ENCODE peak calls at places on chromosomes 6 and 20, in ten cellular contexts. I, Q, C, S, B, U, V, Z, K and H are unnamed samples.

GRCh38 chr20:58922036-58922435 is 59.0 kb upstream of the NELFCD start:
- DNase-seq in U (no peak), Q (no peak), B (no peak), C (no peak), K (no peak), I (no peak), V (no peak), S (no peak), Z (no peak), H (no peak)

GRCh38 chr20:58349586-58349985 is 39.4 kb upstream of the VAPB start:
- DNase-seq in Z (no peak), S (no peak), I (no peak), K (no peak), V (no peak), C (no peak), Q (no peak), U (no peak), B (no peak), H (no peak)

GRCh38 chr20:8798505-8798904 is 270.4 kb upstream of the PLCB4 start:
- DNase-seq in Z (peak), S (no peak), B (no peak), Q (no peak), U (no peak), C (no peak), I (no peak), V (no peak), K (no peak), H (no peak)

GRCh38 chr20:36607586-36608387 is 2.2 kb downstream of the RAB5IF start:
- DNase-seq in C (no peak), I (no peak), V (no peak), U (peak), Q (no peak), Z (no peak), B (no peak), K (no peak), S (no peak), H (no peak)

GRCh38 chr20:37297066-37297736 is 7.7 kb downstream of the MANBAL start:
- DNase-seq in V (no peak), B (peak), C (no peak), S (no peak), I (no peak), U (no peak), K (no peak), Q (no peak), Z (no peak), H (no peak)

GRCh38 chr6:48111143-48111506 is at the start of gene PTCHD4:
- DNase-seq in V (no peak), B (no peak), S (no peak), K (no peak), I (peak), Z (peak), U (peak), Q (no peak), C (no peak), H (no peak)

GRCh38 chr6:163415176-163415619 is 680 bp downstream of the QKI start:
- DNase-seq in Q (peak), K (no peak), V (no peak), U (no peak), S (peak), B (no peak), I (no peak), C (peak), Z (no peak), H (no peak)

GRCh38 chr6:112054520-112055160 is 736 bp downstream of the CCN6 start:
- DNase-seq in Z (peak), B (no peak), C (no peak), I (no peak), S (no peak), K (no peak), Q (no peak), U (no peak), V (no peak), H (no peak)

GRCh38 chr6:169168706-169169105 is 84.9 kb downstream of the THBS2 start:
- DNase-seq in V (no peak), U (no peak), K (no peak), S (no peak), Z (no peak), I (no peak), Q (no peak), B (no peak), C (no peak), H (no peak)
- H3K27ac ChIP-seq in V (no peak), U (no peak), K (no peak), S (no peak), Z (no peak), I (peak), Q (no peak), B (no peak), C (no peak), H (no peak)

GRCh38 chr6:35490821-35491557 is 5.9 kb downstream of the TEAD3 start:
- DNase-seq in V (no peak), Z (no peak), B (no peak), Q (no peak), S (no peak), K (no peak), U (no peak), I (no peak), C (no peak), H (no peak)

GRCh38 chr6:35493307-35493983 is 3.4 kb downstream of the TEAD3 start:
- DNase-seq in Q (no peak), U (no peak), K (no peak), Z (no peak), S (no peak), B (no peak), C (no peak), I (peak), V (no peak), H (no peak)

GRCh38 chr6:35492664-35493284 is 4.1 kb downstream of the TEAD3 start:
- DNase-seq in U (no peak), Q (no peak), K (no peak), I (peak), B (no peak), C (no peak), Z (no peak), S (no peak), V (no peak), H (no peak)

GRCh38 chr6:35489995-35490791 is 6.7 kb downstream of the TEAD3 start:
- DNase-seq in S (no peak), Z (no peak), I (peak), Q (no peak), K (no peak), B (no peak), U (no peak), V (no peak), C (peak), H (no peak)

GRCh38 chr6:35491558-35492541 is 5.0 kb downstream of the TEAD3 start:
- DNase-seq in V (no peak), I (peak), Q (no peak), B (no peak), Z (no peak), C (no peak), K (no peak), S (no peak), U (no peak), H (no peak)
- H3K27ac ChIP-seq in V (no peak), I (peak), Q (no peak), B (peak), Z (no peak), C (peak), K (no peak), S (no peak), U (no peak), H (no peak)

DNA sequence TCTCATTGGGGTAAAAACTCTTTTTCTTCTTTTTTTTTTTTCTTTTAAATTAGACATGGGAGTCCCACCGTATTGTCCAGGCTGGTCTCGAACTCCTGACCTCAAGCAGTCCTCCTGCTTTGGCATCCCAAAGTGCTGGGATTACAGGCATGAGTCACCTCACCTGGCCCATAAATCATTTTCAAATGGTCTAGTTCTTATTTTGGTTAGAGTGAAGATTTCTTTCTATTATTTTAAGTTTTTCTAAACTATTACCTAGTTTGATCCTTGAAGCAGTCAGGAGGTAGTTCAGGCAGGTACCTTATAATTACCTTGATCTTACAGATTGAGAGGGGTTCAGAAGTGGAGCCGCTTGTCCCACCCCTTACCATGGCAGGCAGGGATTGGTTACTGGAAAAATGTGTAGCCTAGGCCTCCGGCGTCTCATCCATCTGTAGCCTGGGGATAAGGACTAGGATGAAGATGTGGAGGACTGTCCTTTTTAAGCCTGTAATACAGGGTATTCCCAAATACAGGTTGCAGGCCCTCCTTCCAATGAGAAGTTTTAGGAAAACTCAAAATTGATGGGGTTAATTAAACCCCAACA is 2.7 kb downstream of the HMGA1 start:
- DNase-seq in Q (no peak), S (no peak), Z (no peak), U (no peak), V (no peak), C (no peak), I (no peak), B (peak), K (no peak), H (no peak)
- H3K27ac ChIP-seq in Q (peak), S (no peak), Z (peak), U (peak), V (no peak), C (no peak), I (no peak), B (no peak), K (peak), H (no peak)

GRCh38 chr20:31596831-31597482 is 8.1 kb upstream of the ID1 start:
- DNase-seq in S (no peak), Q (no peak), Z (no peak), B (no peak), K (no peak), I (no peak), C (no peak), U (no peak), V (no peak), H (no peak)
- H3K27ac ChIP-seq in S (no peak), Q (no peak), Z (no peak), B (peak), K (no peak), I (peak), C (peak), U (peak), V (peak), H (no peak)

GRCh38 chr6:123635567-123635966 is 1.2 kb downstream of the TRDN start:
- DNase-seq in S (no peak), B (no peak), K (no peak), C (no peak), Z (no peak), U (no peak), Q (no peak), V (no peak), I (no peak), H (no peak)
- H3K27ac ChIP-seq in S (no peak), B (no peak), K (no peak), C (no peak), Z (no peak), U (no peak), Q (no peak), V (no peak), I (peak), H (no peak)